ENCODE peak calls at places on chromosome 19, in four cellular contexts. V, T, L and J are unnamed samples.
A peak's percentile ranks its signal among the peaks of the same experiment; 100 is the strongest.

GRCh38 chr19:36423925-36424324 is 5.5 kb upstream of the ZFP82 start:
- DNase-seq in V (no peak), T (no peak), L (no peak), J (no peak)

GRCh38 chr19:29587518-29587986 is 18.5 kb upstream of the POP4 start:
- DNase-seq in V (peak; percentile 50), T (no peak), L (peak; percentile 57), J (no peak)

GRCh38 chr19:15198006-15198356 is 2.8 kb downstream of the NOTCH3 start:
- DNase-seq in V (no peak), T (no peak), L (no peak), J (no peak)

GRCh38 chr19:1183543-1184172 is 9.6 kb upstream of the SBNO2 start:
- DNase-seq in V (no peak), T (no peak), L (no peak), J (peak; percentile 85)

GRCh38 chr19:13729859-13730258 is 34.5 kb upstream of the MRI1 start:
- DNase-seq in V (no peak), T (peak; percentile 50), L (peak; percentile 25), J (no peak)

GRCh38 chr19:16118489-16119033 is 6.9 kb downstream of the RAB8A start:
- DNase-seq in V (no peak), T (no peak), L (no peak), J (no peak)

GRCh38 chr19:49057636-49058234 is at the start of gene CGB7:
- DNase-seq in V (no peak), T (peak; percentile 50), L (peak; percentile 38), J (peak; percentile 82)

GRCh38 chr19:17577698-17578097 is 22.2 kb downstream of the COLGALT1 start:
- DNase-seq in V (no peak), T (no peak), L (no peak), J (no peak)

GRCh38 chr19:47470447-47471195 is 1.1 kb downstream of the SLC8A2 start:
- DNase-seq in V (no peak), T (no peak), L (no peak), J (no peak)
- H3K4me3 ChIP-seq in V (no peak overlapping the region), T (no peak overlapping the region), L (no peak overlapping the region), J (no peak overlapping the region)

GRCh38 chr19:44748426-44749254 is at the start of gene BCL3:
- DNase-seq in V (peak; percentile 60), T (no peak), L (peak; percentile 64), J (peak; percentile 72)

GRCh38 chr19:44747739-44748425 is 626 bp upstream of the BCL3 start:
- DNase-seq in V (peak; percentile 29), T (peak; percentile 77), L (no peak), J (no peak)

GRCh38 chr19:44750713-44751112 is 2.2 kb downstream of the BCL3 start:
- DNase-seq in V (no peak), T (no peak), L (no peak), J (no peak)

GRCh38 chr19:44749318-44749717 is 810 bp downstream of the BCL3 start:
- DNase-seq in V (no peak), T (no peak), L (no peak), J (no peak)

GRCh38 chr19:44749994-44750393 is 1.5 kb downstream of the BCL3 start:
- DNase-seq in V (no peak), T (no peak), L (no peak), J (no peak)
- H3K4me3 ChIP-seq in V (no peak overlapping the region), T (peak overlapping the region; percentile 90), L (peak overlapping the region; percentile 74), J (peak overlapping the region; percentile 66)

GRCh38 chr19:56543776-56544175 is 5.0 kb downstream of the ZFP28 start:
- DNase-seq in V (no peak), T (no peak), L (no peak), J (no peak)

GRCh38 chr19:56537442-56537841 is 1.3 kb upstream of the ZFP28 start:
- DNase-seq in V (no peak), T (no peak), L (no peak), J (no peak)

GRCh38 chr19:56538254-56538760 is 441 bp upstream of the ZFP28 start:
- DNase-seq in V (peak; percentile 89), T (peak; percentile 86), L (peak; percentile 84), J (peak; percentile 93)

GRCh38 chr19:56538761-56539263 is at the start of gene ZFP28:
- DNase-seq in V (no peak), T (no peak), L (no peak), J (peak; percentile 70)
- H3K4me3 ChIP-seq in V (peak within 1 kb of the TSS; percentile 95), T (peak within 1 kb of the TSS; percentile 85), L (peak within 1 kb of the TSS; percentile 72), J (peak within 1 kb of the TSS; percentile 56)

GRCh38 chr19:38869836-38870607 is 8.1 kb downstream of the RINL start:
- DNase-seq in V (peak; percentile 92), T (peak; percentile 55), L (peak; percentile 45), J (peak; percentile 98)
- H3K4me3 ChIP-seq in V (peak overlapping the region; percentile 79), T (peak overlapping the region; percentile 60), L (peak overlapping the region; percentile 48), J (peak overlapping the region; percentile 56)

DNA sequence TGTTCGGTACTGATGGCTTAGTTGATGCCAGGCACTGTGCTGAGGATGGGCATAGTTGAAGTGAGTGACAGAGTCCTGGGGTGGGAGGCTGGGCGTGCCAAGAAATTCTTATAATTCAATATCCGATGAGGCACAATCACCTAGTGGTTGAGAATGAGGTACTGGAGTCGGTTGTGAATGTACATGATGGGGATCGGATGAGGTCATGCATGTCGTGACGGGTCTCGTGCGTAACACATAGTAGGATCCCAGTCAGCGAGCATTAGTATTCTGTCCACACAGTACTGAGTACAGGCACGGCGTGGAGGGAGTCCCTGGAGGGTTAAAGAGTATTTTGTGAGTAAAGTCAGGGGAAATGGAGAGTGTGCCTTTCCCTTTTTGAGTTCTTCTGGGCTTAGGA is 2.8 kb downstream of the SAFB start:
- DNase-seq in V (no peak), T (no peak), L (peak; percentile 64), J (no peak)
- H3K4me3 ChIP-seq in V (no peak overlapping the region), T (peak overlapping the region; percentile 32), L (peak overlapping the region; percentile 3), J (peak overlapping the region; percentile 80)

DNA sequence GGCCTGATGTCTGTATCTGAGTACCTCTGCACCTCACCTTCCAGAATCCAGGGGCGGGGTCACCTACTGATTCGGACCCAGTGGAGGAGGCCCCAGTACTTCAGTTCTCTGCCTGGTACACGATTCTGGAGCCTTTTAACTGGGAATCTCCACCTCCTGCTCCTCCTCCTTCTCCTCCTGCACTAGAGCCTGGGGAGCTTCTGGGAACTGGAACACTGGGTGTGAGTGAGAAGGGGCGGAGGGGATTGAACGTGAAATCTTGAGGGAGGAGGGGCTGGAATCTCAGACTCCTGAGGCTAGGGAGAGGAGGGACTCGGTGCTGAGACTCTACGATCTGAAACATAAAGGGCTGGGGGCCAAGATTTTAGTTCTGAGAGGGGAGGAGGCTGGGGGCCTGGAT is at the start of gene KLK8:
- DNase-seq in V (no peak), T (no peak), L (no peak), J (no peak)
- H3K4me3 ChIP-seq in V (no peak within 1 kb of the TSS), T (no peak within 1 kb of the TSS), L (no peak within 1 kb of the TSS), J (no peak within 1 kb of the TSS)

GRCh38 chr19:47107201-47107952 is 6.2 kb downstream of the ZC3H4 start:
- DNase-seq in V (peak; percentile 29), T (peak; percentile 41), L (peak; percentile 44), J (no peak)
- H3K4me3 ChIP-seq in V (no peak overlapping the region), T (peak overlapping the region; percentile 18), L (no peak overlapping the region), J (no peak overlapping the region)

DNA sequence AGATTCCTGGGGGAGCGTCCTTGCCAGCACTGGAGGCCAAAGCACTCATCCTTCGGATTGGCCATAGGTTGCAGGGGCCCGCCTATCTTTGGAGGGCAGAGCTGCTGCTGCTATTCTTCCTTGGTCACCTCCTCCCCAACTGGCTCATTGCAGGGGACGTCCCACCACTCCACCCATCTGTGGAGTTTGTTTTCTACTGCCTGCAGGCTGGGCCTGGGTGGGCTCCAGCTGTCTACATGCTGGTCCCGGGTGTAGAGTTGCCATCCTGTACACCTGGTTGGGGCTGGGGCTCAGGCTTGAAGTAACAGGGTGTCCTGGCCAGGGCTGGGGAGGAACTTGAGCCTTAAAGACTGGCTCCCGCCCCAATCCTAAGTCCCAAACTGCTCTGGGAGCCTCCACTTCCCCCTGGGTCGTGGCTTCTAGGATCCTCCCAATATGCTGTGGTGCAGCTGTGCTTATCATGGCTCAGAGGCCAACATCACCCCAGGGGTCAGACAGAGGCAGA is 2.1 kb downstream of the RNF225 start:
- DNase-seq in V (no peak), T (no peak), L (no peak), J (no peak)
- H3K4me3 ChIP-seq in V (no peak overlapping the region), T (no peak overlapping the region), L (no peak overlapping the region), J (no peak overlapping the region)

GRCh38 chr19:3785464-3785937 is 680 bp downstream of the MATK start:
- DNase-seq in V (no peak), T (no peak), L (no peak), J (no peak)
- H3K4me3 ChIP-seq in V (peak overlapping the region; percentile 66), T (no peak overlapping the region), L (no peak overlapping the region), J (peak overlapping the region; percentile 60)